ENCODE peak calls at places on chromosome X, in four cellular contexts. O is foreskin fibroblast, Y is SK-N-SH, S is Panc1. T is an unnamed sample.

GRCh38 chrX:12974217-12974796 is 603 bp upstream of the TMSB4X start:
- DNase-seq in O (peak), Y (peak), S (no peak), T (peak)

GRCh38 chrX:71910526-71911022 is at the start of gene NHSL2:
- DNase-seq in O (no peak), Y (no peak), S (no peak), T (no peak)

GRCh38 chrX:49186125-49187027 is at the start of gene PRICKLE3:
- DNase-seq in O (peak), Y (no peak), S (no peak), T (peak)

GRCh38 chrX:151510203-151510602 is 53.3 kb upstream of the PASD1 start:
- DNase-seq in O (no peak), Y (no peak), S (no peak), T (no peak)

GRCh38 chrX:80285131-80285773 is 135.0 kb upstream of the TENT5D start:
- DNase-seq in O (no peak), Y (peak), S (peak), T (peak)

GRCh38 chrX:55907968-55908607 is 190.5 kb downstream of the RRAGB start:
- DNase-seq in O (no peak), Y (no peak), S (no peak), T (peak)

GRCh38 chrX:21740329-21741274 is 17.3 kb downstream of the SMPX start:
- DNase-seq in O (no peak), Y (no peak), S (no peak), T (no peak)

GRCh38 chrX:19350831-19351447 is 7.2 kb downstream of the PDHA1 start:
- DNase-seq in O (no peak), Y (no peak), S (no peak), T (no peak)

GRCh38 chrX:31268359-31268758 is 196.5 kb upstream of the FTHL17 start:
- DNase-seq in O (no peak), Y (no peak), S (no peak), T (no peak)

GRCh38 chrX:56733459-56734046 is 4.5 kb downstream of the NBDY start:
- DNase-seq in O (peak), Y (peak), S (no peak), T (peak)

GRCh38 chrX:77910108-77910840 is at the start of gene ATP7A:
- DNase-seq in O (peak), Y (peak), S (peak), T (peak)

GRCh38 chrX:136228808-136229207 is 22.4 kb downstream of the MAP7D3 start:
- DNase-seq in O (no peak), Y (no peak), S (no peak), T (no peak)

GRCh38 chrX:124524852-124525251 is 178.5 kb downstream of the SH2D1A start:
- DNase-seq in O (no peak), Y (peak), S (no peak), T (no peak)

GRCh38 chrX:19389217-19389616 is 45.5 kb downstream of the PDHA1 start:
- DNase-seq in O (no peak), Y (no peak), S (no peak), T (no peak)

GRCh38 chrX:101416691-101417090 is 8.7 kb downstream of the HNRNPH2 start:
- DNase-seq in O (no peak), Y (no peak), S (no peak), T (no peak)

GRCh38 chrX:28391528-28391927 is 195.7 kb upstream of the IL1RAPL1 start:
- DNase-seq in O (no peak), Y (no peak), S (no peak), T (no peak)

GRCh38 chrX:96480081-96480480 is 204.6 kb upstream of the DIAPH2 start:
- DNase-seq in O (peak), Y (no peak), S (no peak), T (peak)

GRCh38 chrX:117808413-117808812 is 308.2 kb downstream of the KLHL13 start:
- DNase-seq in O (no peak), Y (no peak), S (no peak), T (no peak)

GRCh38 chrX:51855698-51856097 is 37.7 kb upstream of the MAGED1 start:
- DNase-seq in O (no peak), Y (no peak), S (no peak), T (no peak)

GRCh38 chrX:123422875-123423274 is 238.8 kb downstream of the GRIA3 start:
- DNase-seq in O (peak), Y (peak), S (peak), T (peak)

GRCh38 chrX:39676434-39676833 is 421.3 kb downstream of the BCOR start:
- DNase-seq in O (no peak), Y (no peak), S (no peak), T (no peak)

GRCh38 chrX:13376857-13377441 is 57.1 kb upstream of the ATXN3L start:
- DNase-seq in O (peak), Y (peak), S (no peak), T (peak)

GRCh38 chrX:44785652-44786051 is 58.2 kb upstream of the DUSP21 start:
- DNase-seq in O (peak), Y (no peak), S (peak), T (peak)

GRCh38 chrX:110669572-110669971 is 126.0 kb downstream of the CHRDL1 start:
- DNase-seq in O (no peak), Y (no peak), S (no peak), T (no peak)

GRCh38 chrX:22081475-22082092 is 49.5 kb downstream of the PHEX start:
- DNase-seq in O (peak), Y (peak), S (peak), T (peak)

GRCh38 chrX:114976321-114976720 is 41.1 kb downstream of the IL13RA2 start:
- DNase-seq in O (peak), Y (no peak), S (no peak), T (peak)

GRCh38 chrX:71256051-71256450 is 2.1 kb upstream of the ZMYM3 start:
- DNase-seq in O (no peak), Y (no peak), S (no peak), T (no peak)

GRCh38 chrX:4932790-4933189 is 1219.3 kb upstream of the PRKX start:
- DNase-seq in O (peak), Y (no peak), S (no peak), T (no peak)

GRCh38 chrX:33324099-33324498 is 112.8 kb upstream of the DMD start:
- DNase-seq in O (no peak), Y (no peak), S (no peak), T (no peak)

GRCh38 chrX:77118686-77119085 is 328.5 kb upstream of the FGF16 start:
- DNase-seq in O (no peak), Y (no peak), S (no peak), T (no peak)

DNA sequence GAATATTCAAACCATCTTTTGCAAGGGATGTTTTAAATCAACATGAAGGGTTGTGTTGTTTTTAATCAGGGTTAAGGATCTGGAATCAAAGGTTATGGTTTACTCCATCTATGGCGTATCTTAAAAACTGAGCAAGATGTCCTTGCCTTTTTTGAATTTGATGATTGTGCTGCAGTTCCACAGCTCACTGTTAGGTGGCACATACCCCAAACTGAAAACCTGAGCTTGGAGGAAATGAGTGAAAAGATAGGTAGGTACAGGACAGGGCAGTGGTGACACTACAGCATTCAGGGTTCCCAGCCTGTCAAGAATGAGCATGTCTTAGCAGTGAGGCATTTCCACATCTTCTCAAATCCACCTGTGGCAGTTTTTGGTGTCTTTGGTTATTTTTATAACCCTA is 13.1 kb upstream of the EOLA1 start:
- DNase-seq in O (peak), Y (peak), S (peak), T (peak)
- TF ChIP-seq CTCF in O (peak), Y (peak), S (peak), T (peak)

DNA sequence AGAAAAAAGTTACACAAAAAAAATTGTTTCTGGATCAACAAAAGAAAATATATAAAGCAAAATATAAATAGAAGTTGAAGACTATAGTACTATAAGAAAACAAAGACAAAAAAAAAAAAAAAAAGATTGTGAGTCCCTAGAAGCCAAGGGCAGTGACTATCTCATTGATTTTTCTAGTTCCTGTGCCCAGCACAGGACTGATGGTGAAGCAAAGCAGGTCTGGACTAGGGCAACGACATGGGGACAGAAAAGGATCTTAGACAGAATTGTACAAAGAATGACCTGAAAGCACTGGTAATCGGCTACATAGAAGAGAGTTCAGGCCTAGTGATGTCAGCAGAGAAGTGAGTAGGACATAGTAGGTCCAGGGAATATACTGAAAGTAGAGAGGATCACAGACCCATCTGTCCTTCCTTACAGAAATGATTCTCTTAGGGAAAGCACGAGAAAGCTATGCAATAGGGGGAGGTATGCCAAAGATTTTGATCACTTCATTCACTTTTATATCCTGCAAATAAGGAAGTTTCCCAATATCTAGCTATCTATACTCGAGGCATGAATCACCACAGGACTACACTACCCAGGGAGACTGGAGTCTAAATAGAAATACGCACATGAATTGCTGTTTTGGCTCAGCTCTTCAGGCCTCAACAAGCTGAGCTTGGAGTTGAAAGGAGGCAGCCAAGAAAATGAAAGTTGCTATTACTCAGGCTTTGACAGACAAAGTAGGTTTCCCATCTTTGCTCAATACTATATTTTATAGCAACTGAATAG is 230.9 kb upstream of the GPC4 start:
- DNase-seq in O (no peak), Y (no peak), S (no peak), T (no peak)
- TF ChIP-seq CTCF in O (no peak), Y (no peak), S (no peak), T (no peak)

DNA sequence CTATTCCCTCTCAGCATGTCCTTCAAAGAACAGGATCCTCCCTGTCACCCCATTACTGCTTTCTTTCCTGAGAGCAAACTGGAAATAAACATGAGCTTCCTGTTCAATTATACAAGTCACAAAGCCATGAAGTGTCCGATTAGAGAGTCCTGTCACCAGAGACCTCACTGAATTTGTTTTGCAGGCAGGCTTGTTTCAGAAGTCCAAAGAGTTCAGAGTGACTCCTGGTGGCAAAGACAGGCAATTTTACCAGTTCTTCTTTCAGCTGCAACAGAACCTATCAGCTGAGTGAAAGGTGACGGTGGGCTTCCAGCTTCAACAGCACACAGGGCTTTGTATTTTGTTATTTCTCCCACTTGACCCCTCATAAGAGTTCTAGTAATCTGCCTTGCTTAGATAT is 6.4 kb downstream of the ELK1 start:
- DNase-seq in O (peak), Y (no peak), S (no peak), T (no peak)
- TF ChIP-seq CTCF in O (no peak), Y (peak), S (peak), T (peak)

DNA sequence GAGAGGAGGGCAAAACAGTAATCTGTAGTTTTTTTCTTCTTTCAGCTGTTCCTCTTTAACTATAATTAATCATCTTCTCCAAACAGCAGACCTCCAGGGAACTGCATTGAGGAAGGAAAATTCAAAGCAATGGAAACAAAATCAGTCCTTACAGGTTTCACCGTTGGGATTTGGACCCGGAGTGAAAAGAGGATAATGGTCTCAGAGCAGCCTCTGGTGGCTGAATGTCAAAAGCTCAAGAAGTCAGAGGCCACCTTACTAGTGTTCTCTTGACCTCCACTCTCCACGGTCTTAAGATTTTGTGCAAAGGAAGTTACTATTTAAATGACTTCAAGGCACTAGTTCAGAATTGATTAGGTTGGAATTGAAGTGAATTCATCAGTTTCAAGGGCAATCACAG is 16.0 kb upstream of the MID1 start:
- DNase-seq in O (peak), Y (peak), S (no peak), T (peak)
- TF ChIP-seq CTCF in O (peak), Y (peak), S (peak), T (peak)

DNA sequence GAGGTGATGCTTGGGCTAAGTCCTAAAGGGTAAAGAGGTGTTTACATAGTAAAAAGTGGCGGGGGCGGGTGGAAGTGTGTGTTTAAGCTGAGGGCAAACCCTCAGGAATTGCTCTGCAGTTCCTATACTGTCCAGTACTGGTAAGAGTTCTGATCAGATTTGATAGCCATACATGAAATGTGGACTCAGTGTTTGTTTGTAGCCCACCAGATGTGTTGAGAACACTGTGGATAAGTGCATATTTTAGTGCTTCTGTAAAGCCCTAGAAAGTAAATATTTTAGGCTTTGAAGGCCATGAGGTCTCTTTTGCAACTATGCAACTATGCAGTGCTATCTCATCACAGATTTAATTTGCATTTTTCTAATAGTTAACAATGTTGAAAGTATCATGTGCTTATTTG is 80.6 kb upstream of the EOLA2 start:
- DNase-seq in O (no peak), Y (no peak), S (no peak), T (peak)
- TF ChIP-seq CTCF in O (no peak), Y (no peak), S (no peak), T (no peak)